ENCODE peak calls at places on chromosomes 2 and 18, in six cellular contexts. X is stimulated activated naive B cell treated with anti-CD40 and anti-IgM and Interleukin-4, amounts not matched to agents 10 μg/mL and 1 μg/mL and 100 μg/mL, for 72 hours; W is stimulated activated CD4-positive, alpha-beta T cell treated with anti-CD3 and anti-CD28 coated beads, Interleukin-2, amount 100 ng/mL, for 24 hours; F is activated CD4-positive, CD25-positive, alpha-beta regulatory T cell treated with anti-CD3 and anti-CD28 coated beads, Interleukin-2, amount 50 U/mL, for 72 hours; S is HCT116; M is iPS-NIHi11. K is an unnamed sample.

GRCh38 chr2:239778042-239778811 is 246.9 kb downstream of the NDUFA10 start:
- DNase-seq in X (no peak), W (no peak), F (no peak), S (no peak), M (no peak), K (peak)

GRCh38 chr2:105005601-105006000 is 32.3 kb upstream of the MRPS9 start:
- DNase-seq in X (no peak), W (no peak), F (no peak), S (no peak), M (no peak), K (no peak)

GRCh38 chr2:192005214-192005613 is 158.3 kb upstream of the CAVIN2 start:
- DNase-seq in X (no peak), W (no peak), F (no peak), S (no peak), M (no peak), K (no peak)

GRCh38 chr2:27664245-27664574 is 521 bp downstream of the SLC4A1AP start:
- DNase-seq in X (no peak), W (no peak), F (no peak), S (no peak), M (no peak), K (no peak)

GRCh38 chr2:68352651-68353386 is 12.3 kb upstream of the PLEK start:
- DNase-seq in X (no peak), W (no peak), F (no peak), S (no peak), M (no peak), K (no peak)

GRCh38 chr18:75810481-75810880 is 383.0 kb upstream of the SMIM21 start:
- DNase-seq in X (no peak), W (no peak), F (no peak), S (no peak), M (no peak), K (no peak)

GRCh38 chr2:100852999-100853908 is 33.3 kb downstream of the NPAS2 start:
- DNase-seq in X (no peak), W (no peak), F (no peak), S (no peak), M (no peak), K (peak)

GRCh38 chr2:72982219-72982618 is 64.9 kb downstream of the EMX1 start:
- DNase-seq in X (no peak), W (no peak), F (no peak), S (no peak), M (no peak), K (no peak)

GRCh38 chr2:239601201-239601851 is 200.5 kb upstream of the HDAC4 start:
- DNase-seq in X (no peak), W (no peak), F (no peak), S (no peak), M (no peak), K (no peak)

GRCh38 chr2:43220982-43221659 is 5.3 kb downstream of the ZFP36L2 start:
- DNase-seq in X (no peak), W (peak), F (no peak), S (no peak), M (no peak), K (peak)

GRCh38 chr2:204027105-204027504 is 90.5 kb downstream of the ICOS start:
- DNase-seq in X (peak), W (no peak), F (no peak), S (no peak), M (no peak), K (no peak)

GRCh38 chr2:109236147-109236546 is 107.1 kb downstream of the SH3RF3 start:
- DNase-seq in X (no peak), W (no peak), F (no peak), S (no peak), M (no peak), K (no peak)

GRCh38 chr2:199019898-199020507 is 437.7 kb downstream of the SATB2 start:
- DNase-seq in X (no peak), W (no peak), F (no peak), S (peak), M (peak), K (peak)

GRCh38 chr18:36064027-36064808 is 3.1 kb downstream of the RPRD1A start:
- DNase-seq in X (no peak), W (no peak), F (no peak), S (no peak), M (no peak), K (peak)

GRCh38 chr2:127049927-127050802 is 56.8 kb downstream of the BIN1 start:
- DNase-seq in X (no peak), W (peak), F (peak), S (no peak), M (peak), K (peak)

GRCh38 chr2:197669077-197669476 is 6.3 kb downstream of the RFTN2 start:
- DNase-seq in X (no peak), W (no peak), F (no peak), S (no peak), M (no peak), K (no peak)

GRCh38 chr2:173716458-173717052 is 248.6 kb downstream of the SP3 start:
- DNase-seq in X (no peak), W (no peak), F (no peak), S (no peak), M (no peak), K (no peak)

GRCh38 chr2:17621781-17622180 is 81.3 kb downstream of the VSNL1 start:
- DNase-seq in X (no peak), W (no peak), F (no peak), S (no peak), M (no peak), K (no peak)

GRCh38 chr18:36638224-36638623 is 190.6 kb downstream of the TPGS2 start:
- DNase-seq in X (no peak), W (no peak), F (no peak), S (no peak), M (no peak), K (no peak)

GRCh38 chr2:121485039-121485438 is 45.6 kb upstream of the RNU4ATAC start:
- DNase-seq in X (no peak), W (no peak), F (no peak), S (no peak), M (no peak), K (no peak)

GRCh38 chr18:42028232-42028832 is 73.3 kb downstream of the PIK3C3 start:
- DNase-seq in X (no peak), W (peak), F (no peak), S (no peak), M (peak), K (no peak)

GRCh38 chr2:232368311-232368731 is 10.2 kb upstream of the ALPP start:
- DNase-seq in X (no peak), W (no peak), F (no peak), S (no peak), M (no peak), K (no peak)